ENCODE peak calls at places on chromosomes 5 and 9, in five cellular contexts. One of them, this sample, is unnamed.

GRCh38 chr5:171428168-171428658 is 8.8 kb downstream of the FGF18 start:
- DNase-seq in ovary: no peak
- DNase-seq in head of caudate nucleus: no peak
- DNase-seq in cardiac fibroblast: no peak
- DNase-seq in CD4-positive, alpha-beta T cell: no peak
- DNase-seq in this sample: no peak

GRCh38 chr5:53418409-53418808 is 62.0 kb upstream of the FST start:
- DNase-seq in CD4-positive, alpha-beta T cell: no peak
- DNase-seq in head of caudate nucleus: no peak
- DNase-seq in cardiac fibroblast: peak
- DNase-seq in ovary: no peak
- DNase-seq in this sample: no peak

GRCh38 chr9:93288891-93289883 is 105.2 kb downstream of the WNK2 start:
- DNase-seq in ovary: no peak
- DNase-seq in head of caudate nucleus: no peak
- DNase-seq in cardiac fibroblast: peak
- DNase-seq in CD4-positive, alpha-beta T cell: no peak
- DNase-seq in this sample: no peak

GRCh38 chr5:73454379-73455036 is 5.9 kb upstream of the FOXD1 start:
- DNase-seq in ovary: no peak
- DNase-seq in cardiac fibroblast: peak
- DNase-seq in CD4-positive, alpha-beta T cell: peak
- DNase-seq in head of caudate nucleus: no peak
- DNase-seq in this sample: peak

GRCh38 chr9:80995759-80996158 is 693.6 kb downstream of the TLE1 start:
- DNase-seq in head of caudate nucleus: no peak
- DNase-seq in cardiac fibroblast: peak
- DNase-seq in ovary: no peak
- DNase-seq in CD4-positive, alpha-beta T cell: no peak
- DNase-seq in this sample: no peak

GRCh38 chr9:127923771-127924170 is 6.8 kb downstream of the PIP5KL1 start:
- DNase-seq in ovary: no peak
- DNase-seq in CD4-positive, alpha-beta T cell: no peak
- DNase-seq in head of caudate nucleus: no peak
- DNase-seq in cardiac fibroblast: peak
- DNase-seq in this sample: no peak

GRCh38 chr5:94632024-94632423 is 13.6 kb downstream of the SLF1 start:
- DNase-seq in CD4-positive, alpha-beta T cell: no peak
- DNase-seq in head of caudate nucleus: no peak
- DNase-seq in cardiac fibroblast: no peak
- DNase-seq in ovary: no peak
- DNase-seq in this sample: no peak

GRCh38 chr9:135447126-135447525 is 32.5 kb upstream of the PPP1R26 start:
- DNase-seq in head of caudate nucleus: no peak
- DNase-seq in cardiac fibroblast: no peak
- DNase-seq in CD4-positive, alpha-beta T cell: no peak
- DNase-seq in ovary: no peak
- DNase-seq in this sample: no peak

GRCh38 chr5:137888875-137889759 is at the start of gene PKD2L2:
- DNase-seq in CD4-positive, alpha-beta T cell: peak
- DNase-seq in cardiac fibroblast: peak
- DNase-seq in ovary: peak
- DNase-seq in head of caudate nucleus: peak
- DNase-seq in this sample: peak

GRCh38 chr5:103224118-103224893 is 34.3 kb upstream of the MACIR start:
- DNase-seq in CD4-positive, alpha-beta T cell: no peak
- DNase-seq in cardiac fibroblast: peak
- DNase-seq in ovary: no peak
- DNase-seq in head of caudate nucleus: no peak
- DNase-seq in this sample: no peak

GRCh38 chr5:37254581-37254980 is 5.4 kb upstream of the CPLANE1 start:
- DNase-seq in ovary: no peak
- DNase-seq in head of caudate nucleus: no peak
- DNase-seq in cardiac fibroblast: no peak
- DNase-seq in CD4-positive, alpha-beta T cell: no peak
- DNase-seq in this sample: no peak

GRCh38 chr9:99929652-99930051 is 23.2 kb downstream of the STX17 start:
- DNase-seq in cardiac fibroblast: no peak
- DNase-seq in head of caudate nucleus: no peak
- DNase-seq in ovary: no peak
- DNase-seq in CD4-positive, alpha-beta T cell: no peak
- DNase-seq in this sample: no peak

GRCh38 chr5:130385619-130386018 is 481.4 kb downstream of the CHSY3 start:
- DNase-seq in ovary: no peak
- DNase-seq in head of caudate nucleus: no peak
- DNase-seq in cardiac fibroblast: no peak
- DNase-seq in CD4-positive, alpha-beta T cell: no peak
- DNase-seq in this sample: no peak

GRCh38 chr9:95029251-95029650 is 288.3 kb downstream of the FANCC start:
- DNase-seq in cardiac fibroblast: no peak
- DNase-seq in head of caudate nucleus: no peak
- DNase-seq in ovary: no peak
- DNase-seq in CD4-positive, alpha-beta T cell: no peak
- DNase-seq in this sample: no peak

GRCh38 chr5:125865166-125865815 is 557.9 kb upstream of the GRAMD2B start:
- DNase-seq in head of caudate nucleus: no peak
- DNase-seq in ovary: no peak
- DNase-seq in CD4-positive, alpha-beta T cell: no peak
- DNase-seq in cardiac fibroblast: peak
- DNase-seq in this sample: no peak

GRCh38 chr9:3331801-3332200 is 194.0 kb downstream of the RFX3 start:
- DNase-seq in cardiac fibroblast: no peak
- DNase-seq in ovary: no peak
- DNase-seq in head of caudate nucleus: no peak
- DNase-seq in CD4-positive, alpha-beta T cell: no peak
- DNase-seq in this sample: no peak

GRCh38 chr5:133985540-133986180 is 17.2 kb upstream of the C5orf15 start:
- DNase-seq in CD4-positive, alpha-beta T cell: peak
- DNase-seq in cardiac fibroblast: no peak
- DNase-seq in ovary: no peak
- DNase-seq in head of caudate nucleus: no peak
- DNase-seq in this sample: no peak

GRCh38 chr5:54991446-54991845 is 6.1 kb upstream of the ESM1 start:
- DNase-seq in head of caudate nucleus: no peak
- DNase-seq in cardiac fibroblast: peak
- DNase-seq in CD4-positive, alpha-beta T cell: no peak
- DNase-seq in ovary: no peak
- DNase-seq in this sample: no peak

GRCh38 chr5:30279237-30279636 is 914.2 kb upstream of the CDH6 start:
- DNase-seq in head of caudate nucleus: no peak
- DNase-seq in CD4-positive, alpha-beta T cell: no peak
- DNase-seq in cardiac fibroblast: peak
- DNase-seq in ovary: no peak
- DNase-seq in this sample: no peak

GRCh38 chr5:109191153-109191558 is 218.6 kb downstream of the PJA2 start:
- DNase-seq in CD4-positive, alpha-beta T cell: no peak
- DNase-seq in ovary: no peak
- DNase-seq in cardiac fibroblast: peak
- DNase-seq in head of caudate nucleus: no peak
- DNase-seq in this sample: no peak

GRCh38 chr5:151612689-151613427 is 21.7 kb upstream of the FAT2 start:
- DNase-seq in cardiac fibroblast: no peak
- DNase-seq in head of caudate nucleus: peak
- DNase-seq in ovary: no peak
- DNase-seq in CD4-positive, alpha-beta T cell: no peak
- DNase-seq in this sample: no peak

GRCh38 chr9:122209451-122209850 is 19.3 kb downstream of the LHX6 start:
- DNase-seq in head of caudate nucleus: no peak
- DNase-seq in CD4-positive, alpha-beta T cell: no peak
- DNase-seq in cardiac fibroblast: no peak
- DNase-seq in ovary: no peak
- DNase-seq in this sample: no peak

GRCh38 chr9:86714976-86715375 is 232.3 kb downstream of the GAS1 start:
- DNase-seq in ovary: no peak
- DNase-seq in head of caudate nucleus: no peak
- DNase-seq in cardiac fibroblast: peak
- DNase-seq in CD4-positive, alpha-beta T cell: no peak
- DNase-seq in this sample: no peak

GRCh38 chr9:90064248-90064647 is 459.4 kb downstream of the GADD45G start:
- DNase-seq in ovary: peak
- DNase-seq in cardiac fibroblast: no peak
- DNase-seq in CD4-positive, alpha-beta T cell: no peak
- DNase-seq in head of caudate nucleus: no peak
- DNase-seq in this sample: no peak

GRCh38 chr5:73443725-73444498 is 4.7 kb downstream of the FOXD1 start:
- DNase-seq in cardiac fibroblast: no peak
- DNase-seq in ovary: no peak
- DNase-seq in CD4-positive, alpha-beta T cell: no peak
- DNase-seq in head of caudate nucleus: no peak
- DNase-seq in this sample: no peak

GRCh38 chr5:168135897-168136296 is 155.5 kb upstream of the WWC1 start:
- DNase-seq in CD4-positive, alpha-beta T cell: no peak
- DNase-seq in head of caudate nucleus: no peak
- DNase-seq in ovary: no peak
- DNase-seq in cardiac fibroblast: no peak
- DNase-seq in this sample: no peak

GRCh38 chr5:102229685-102230084 is 66.4 kb downstream of the SLCO4C1 start:
- DNase-seq in ovary: no peak
- DNase-seq in head of caudate nucleus: no peak
- DNase-seq in CD4-positive, alpha-beta T cell: no peak
- DNase-seq in cardiac fibroblast: no peak
- DNase-seq in this sample: no peak

GRCh38 chr5:40655138-40655537 is 24.6 kb upstream of the PTGER4 start:
- DNase-seq in head of caudate nucleus: no peak
- DNase-seq in ovary: no peak
- DNase-seq in CD4-positive, alpha-beta T cell: no peak
- DNase-seq in cardiac fibroblast: peak
- DNase-seq in this sample: no peak

GRCh38 chr9:97696025-97696822 is 916 bp downstream of the XPA start:
- DNase-seq in head of caudate nucleus: no peak
- DNase-seq in CD4-positive, alpha-beta T cell: no peak
- DNase-seq in cardiac fibroblast: no peak
- DNase-seq in ovary: no peak
- DNase-seq in this sample: no peak

GRCh38 chr5:133877351-133878235 is 90.8 kb downstream of the C5orf15 start:
- DNase-seq in head of caudate nucleus: no peak
- DNase-seq in CD4-positive, alpha-beta T cell: no peak
- DNase-seq in ovary: no peak
- DNase-seq in cardiac fibroblast: no peak
- DNase-seq in this sample: no peak

GRCh38 chr5:92800360-92800759 is 780.7 kb downstream of the NR2F1-AS1 start:
- DNase-seq in CD4-positive, alpha-beta T cell: no peak
- DNase-seq in cardiac fibroblast: peak
- DNase-seq in head of caudate nucleus: no peak
- DNase-seq in ovary: no peak
- DNase-seq in this sample: no peak

GRCh38 chr9:2023532-2023931 is 8.4 kb downstream of the SMARCA2 start:
- DNase-seq in head of caudate nucleus: no peak
- DNase-seq in cardiac fibroblast: no peak
- DNase-seq in CD4-positive, alpha-beta T cell: no peak
- DNase-seq in ovary: no peak
- DNase-seq in this sample: no peak